ENCODE peak calls at places on chromosomes 5 and 9, in four cellular contexts. One of them, this sample, is unnamed.

GRCh38 chr5:169945831-169946261 is 34.4 kb downstream of the INSYN2B start:
- DNase-seq in epithelial cell of esophagus: peak; percentile 88
- DNase-seq in MV-4-11: peak; percentile 38
- DNase-seq in SW480: no peak
- DNase-seq in this sample: peak; percentile 95

GRCh38 chr5:36442352-36442751 is 140.7 kb upstream of the RANBP3L start:
- DNase-seq in epithelial cell of esophagus: peak; percentile 93
- DNase-seq in MV-4-11: no peak
- DNase-seq in SW480: peak; percentile 20
- DNase-seq in this sample: peak; percentile 60

GRCh38 chr9:108933231-108933630 is 693 bp downstream of the ELP1 start:
- DNase-seq in epithelial cell of esophagus: peak; percentile 35
- DNase-seq in MV-4-11: no peak
- DNase-seq in SW480: peak; percentile 14
- DNase-seq in this sample: peak; percentile 12

GRCh38 chr5:105754056-105754455 is 1916.7 kb downstream of the EFNA5 start:
- DNase-seq in epithelial cell of esophagus: no peak
- DNase-seq in MV-4-11: no peak
- DNase-seq in SW480: no peak
- DNase-seq in this sample: no peak

GRCh38 chr9:84261082-84261746 is 79.3 kb downstream of the SLC28A3 start:
- DNase-seq in epithelial cell of esophagus: peak; percentile 83
- DNase-seq in MV-4-11: peak; percentile 49
- DNase-seq in SW480: peak; percentile 70
- DNase-seq in this sample: peak; percentile 59

GRCh38 chr5:59840200-59840601 is 53.3 kb downstream of the PDE4D start:
- DNase-seq in epithelial cell of esophagus: peak; percentile 53
- DNase-seq in MV-4-11: no peak
- DNase-seq in SW480: peak; percentile 2
- DNase-seq in this sample: no peak

GRCh38 chr5:132195727-132196126 is 31.9 kb downstream of the P4HA2 start:
- DNase-seq in epithelial cell of esophagus: no peak
- DNase-seq in MV-4-11: no peak
- DNase-seq in SW480: no peak
- DNase-seq in this sample: no peak

GRCh38 chr5:32089146-32090000 is 84.7 kb downstream of the GOLPH3 start:
- DNase-seq in epithelial cell of esophagus: no peak
- DNase-seq in MV-4-11: no peak
- DNase-seq in SW480: no peak
- DNase-seq in this sample: no peak

GRCh38 chr5:103255666-103256065 is 2.9 kb upstream of the MACIR start:
- DNase-seq in epithelial cell of esophagus: no peak
- DNase-seq in MV-4-11: no peak
- DNase-seq in SW480: no peak
- DNase-seq in this sample: no peak

GRCh38 chr9:6007770-6008168 is 7.7 kb downstream of the RANBP6 start:
- DNase-seq in epithelial cell of esophagus: peak; percentile 70
- DNase-seq in MV-4-11: peak; percentile 33
- DNase-seq in SW480: peak; percentile 68
- DNase-seq in this sample: peak; percentile 63

GRCh38 chr5:116472274-116472673 is 102.3 kb downstream of the SEMA6A start:
- DNase-seq in epithelial cell of esophagus: no peak
- DNase-seq in MV-4-11: no peak
- DNase-seq in SW480: no peak
- DNase-seq in this sample: no peak

GRCh38 chr5:73682176-73682575 is 56.2 kb downstream of the ARHGEF28 start:
- DNase-seq in epithelial cell of esophagus: no peak
- DNase-seq in MV-4-11: no peak
- DNase-seq in SW480: no peak
- DNase-seq in this sample: peak; percentile 50

GRCh38 chr5:146025108-146025507 is 80.3 kb downstream of the PLAC8L1 start:
- DNase-seq in epithelial cell of esophagus: no peak
- DNase-seq in MV-4-11: no peak
- DNase-seq in SW480: no peak
- DNase-seq in this sample: no peak

GRCh38 chr5:149256451-149256850 is 15.2 kb upstream of the AFAP1L1 start:
- DNase-seq in epithelial cell of esophagus: no peak
- DNase-seq in MV-4-11: no peak
- DNase-seq in SW480: no peak
- DNase-seq in this sample: no peak

GRCh38 chr5:1246711-1247431 is 21.7 kb downstream of the SLC6A18 start:
- DNase-seq in epithelial cell of esophagus: peak; percentile 14
- DNase-seq in MV-4-11: no peak
- DNase-seq in SW480: peak; percentile 62
- DNase-seq in this sample: peak; percentile 18

GRCh38 chr5:16946725-16947124 is 10.6 kb upstream of the MYO10 start:
- DNase-seq in epithelial cell of esophagus: no peak
- DNase-seq in MV-4-11: no peak
- DNase-seq in SW480: no peak
- DNase-seq in this sample: no peak

GRCh38 chr5:65213921-65214525 is 267.7 kb downstream of the ADAMTS6 start:
- DNase-seq in epithelial cell of esophagus: peak; percentile 58
- DNase-seq in MV-4-11: peak; percentile 14
- DNase-seq in SW480: peak; percentile 12
- DNase-seq in this sample: peak; percentile 46

GRCh38 chr5:157540707-157541451 is 34.7 kb downstream of the ADAM19 start:
- DNase-seq in epithelial cell of esophagus: peak; percentile 27
- DNase-seq in MV-4-11: no peak
- DNase-seq in SW480: peak; percentile 64
- DNase-seq in this sample: peak; percentile 71

GRCh38 chr9:135524130-135524861 is 3.1 kb downstream of the LCN1 start:
- DNase-seq in epithelial cell of esophagus: no peak
- DNase-seq in MV-4-11: no peak
- DNase-seq in SW480: peak; percentile 58
- DNase-seq in this sample: no peak

GRCh38 chr9:137241490-137242328 is 622 bp downstream of the TUBB4B start:
- DNase-seq in epithelial cell of esophagus: peak; percentile 80
- DNase-seq in MV-4-11: peak; percentile 38
- DNase-seq in SW480: no peak
- DNase-seq in this sample: peak; percentile 37

GRCh38 chr5:132226516-132227234 is 978 bp downstream of the P4HA2 start:
- DNase-seq in epithelial cell of esophagus: no peak
- DNase-seq in MV-4-11: no peak
- DNase-seq in SW480: no peak
- DNase-seq in this sample: peak; percentile 68

GRCh38 chr5:170104710-170105109 is 987 bp upstream of the FOXI1 start:
- DNase-seq in epithelial cell of esophagus: no peak
- DNase-seq in MV-4-11: no peak
- DNase-seq in SW480: no peak
- DNase-seq in this sample: no peak

GRCh38 chr5:132083065-132083678 is 9.6 kb downstream of the CSF2 start:
- DNase-seq in epithelial cell of esophagus: no peak
- DNase-seq in MV-4-11: no peak
- DNase-seq in SW480: no peak
- DNase-seq in this sample: no peak

GRCh38 chr5:95620870-95621838 is 1.3 kb downstream of the GPR150 start:
- DNase-seq in epithelial cell of esophagus: peak; percentile 37
- DNase-seq in MV-4-11: no peak
- DNase-seq in SW480: peak; percentile 22
- DNase-seq in this sample: peak; percentile 30

GRCh38 chr9:1771094-1771493 is 244.1 kb upstream of the SMARCA2 start:
- DNase-seq in epithelial cell of esophagus: no peak
- DNase-seq in MV-4-11: no peak
- DNase-seq in SW480: no peak
- DNase-seq in this sample: no peak

GRCh38 chr9:127898433-127899199 is 787 bp downstream of the ST6GALNAC6 start:
- DNase-seq in epithelial cell of esophagus: peak; percentile 63
- DNase-seq in MV-4-11: no peak
- DNase-seq in SW480: no peak
- DNase-seq in this sample: peak; percentile 91

GRCh38 chr5:79785983-79786382 is 96.3 kb downstream of the CMYA5 start:
- DNase-seq in epithelial cell of esophagus: no peak
- DNase-seq in MV-4-11: no peak
- DNase-seq in SW480: no peak
- DNase-seq in this sample: no peak

GRCh38 chr9:73824671-73825070 is 672.5 kb upstream of the RORB start:
- DNase-seq in epithelial cell of esophagus: no peak
- DNase-seq in MV-4-11: no peak
- DNase-seq in SW480: no peak
- DNase-seq in this sample: peak; percentile 25

GRCh38 chr9:111237447-111237846 is 92.6 kb downstream of the OR2K2 start:
- DNase-seq in epithelial cell of esophagus: no peak
- DNase-seq in MV-4-11: no peak
- DNase-seq in SW480: no peak
- DNase-seq in this sample: no peak

GRCh38 chr9:129888809-129889460 is 53.7 kb downstream of the USP20 start:
- DNase-seq in epithelial cell of esophagus: no peak
- DNase-seq in MV-4-11: no peak
- DNase-seq in SW480: no peak
- DNase-seq in this sample: no peak

GRCh38 chr5:148011407-148012124 is 52.2 kb upstream of the SPINK5 start:
- DNase-seq in epithelial cell of esophagus: peak; percentile 95
- DNase-seq in MV-4-11: peak; percentile 23
- DNase-seq in SW480: peak; percentile 55
- DNase-seq in this sample: peak; percentile 91

GRCh38 chr5:52598954-52599353 is 188.8 kb upstream of the ITGA1 start:
- DNase-seq in epithelial cell of esophagus: no peak
- DNase-seq in MV-4-11: no peak
- DNase-seq in SW480: no peak
- DNase-seq in this sample: no peak

GRCh38 chr9:136596219-136596616 is 50.4 kb upstream of the NOTCH1 start:
- DNase-seq in epithelial cell of esophagus: no peak
- DNase-seq in MV-4-11: no peak
- DNase-seq in SW480: no peak
- DNase-seq in this sample: no peak

GRCh38 chr5:78896128-78896527 is 89.0 kb downstream of the ARSB start:
- DNase-seq in epithelial cell of esophagus: peak; percentile 71
- DNase-seq in MV-4-11: no peak
- DNase-seq in SW480: no peak
- DNase-seq in this sample: peak; percentile 75

GRCh38 chr5:133741818-133742355 is 129.5 kb upstream of the FSTL4 start:
- DNase-seq in epithelial cell of esophagus: no peak
- DNase-seq in MV-4-11: no peak
- DNase-seq in SW480: no peak
- DNase-seq in this sample: no peak

GRCh38 chr9:121896545-121896943 is 196.6 kb downstream of the TTLL11 start:
- DNase-seq in epithelial cell of esophagus: no peak
- DNase-seq in MV-4-11: no peak
- DNase-seq in SW480: no peak
- DNase-seq in this sample: no peak